ENCODE peak calls at places on chromosomes 13 and 19, in four cellular contexts. E is left lung, Q is pancreas, N is AG10803. S is an unnamed sample.
A peak's percentile ranks its signal among the peaks of the same experiment; 100 is the strongest.

GRCh38 chr19:51621178-51621577 is 9.0 kb downstream of the SIGLEC5 start:
- DNase-seq in E (no peak), Q (no peak), N (no peak), S (no peak)

GRCh38 chr13:26561636-26562537 is 4.4 kb downstream of the WASF3 start:
- DNase-seq in E (peak; percentile 39), Q (no peak), N (peak; percentile 94), S (no peak)

GRCh38 chr19:48958006-48958405 is 3.3 kb downstream of the BAX start:
- DNase-seq in E (no peak), Q (no peak), N (no peak), S (no peak)

GRCh38 chr19:4217429-4218264 is 11.7 kb upstream of the EBI3 start:
- DNase-seq in E (no peak), Q (no peak), N (no peak), S (no peak)

GRCh38 chr19:53849237-53849676 is 18.4 kb upstream of the MYADM start:
- DNase-seq in E (no peak), Q (no peak), N (peak; percentile 92), S (no peak)

GRCh38 chr19:57317503-57317902 is 2.8 kb upstream of the ZNF543 start:
- DNase-seq in E (no peak), Q (no peak), N (no peak), S (no peak)

GRCh38 chr19:3898426-3898825 is 17.9 kb downstream of the ATCAY start:
- DNase-seq in E (no peak), Q (no peak), N (no peak), S (no peak)

GRCh38 chr13:32537580-32538233 is 888 bp downstream of the N4BP2L2 start:
- DNase-seq in E (peak; percentile 50), Q (peak; percentile 23), N (peak; percentile 24), S (peak; percentile 34)

GRCh38 chr13:75803175-75803611 is 167.1 kb downstream of the LMO7 start:
- DNase-seq in E (no peak), Q (no peak), N (no peak), S (no peak)

GRCh38 chr19:39187552-39187943 is 9.2 kb upstream of the NCCRP1 start:
- DNase-seq in E (no peak), Q (no peak), N (no peak), S (no peak)
- TF ChIP-seq CTCF in E (peak; percentile 47), Q (no peak), N (no peak), S (peak; percentile 18)

GRCh38 chr19:7932276-7932929 is 6.5 kb upstream of the CTXN1 start:
- DNase-seq in E (peak; percentile 26), Q (no peak), N (no peak), S (no peak)

GRCh38 chr19:7933828-7934725 is 8.1 kb upstream of the CTXN1 start:
- DNase-seq in E (no peak), Q (no peak), N (no peak), S (no peak)

GRCh38 chr19:7932930-7933300 is 7.0 kb upstream of the CTXN1 start:
- DNase-seq in E (no peak), Q (no peak), N (no peak), S (no peak)

GRCh38 chr19:7934766-7935165 is 8.7 kb downstream of the TIMM44 start:
- DNase-seq in E (no peak), Q (no peak), N (no peak), S (no peak)

DNA sequence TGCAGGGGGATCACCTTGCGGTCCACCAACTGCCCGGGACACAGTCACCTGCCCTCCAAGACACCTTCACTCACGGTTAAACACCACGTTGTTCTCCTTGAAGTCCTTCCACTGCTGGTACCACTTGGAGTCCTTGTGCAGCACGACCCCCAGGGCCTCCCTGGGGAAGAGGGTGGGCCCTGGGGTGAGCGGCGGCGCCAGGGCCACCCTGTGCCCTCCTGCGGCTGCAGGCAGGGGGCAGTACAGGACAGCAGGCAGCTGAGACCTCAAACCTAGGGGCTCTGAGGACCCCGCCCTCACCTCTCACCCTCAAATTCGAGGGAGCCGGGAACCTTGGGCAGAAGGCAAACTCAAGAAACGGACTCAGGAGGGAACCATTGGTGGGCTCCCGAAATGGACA is 7.5 kb upstream of the CTXN1 start:
- DNase-seq in E (no peak), Q (no peak), N (no peak), S (no peak)
- TF ChIP-seq CTCF in E (no peak), Q (no peak), N (peak; percentile 7), S (no peak)

DNA sequence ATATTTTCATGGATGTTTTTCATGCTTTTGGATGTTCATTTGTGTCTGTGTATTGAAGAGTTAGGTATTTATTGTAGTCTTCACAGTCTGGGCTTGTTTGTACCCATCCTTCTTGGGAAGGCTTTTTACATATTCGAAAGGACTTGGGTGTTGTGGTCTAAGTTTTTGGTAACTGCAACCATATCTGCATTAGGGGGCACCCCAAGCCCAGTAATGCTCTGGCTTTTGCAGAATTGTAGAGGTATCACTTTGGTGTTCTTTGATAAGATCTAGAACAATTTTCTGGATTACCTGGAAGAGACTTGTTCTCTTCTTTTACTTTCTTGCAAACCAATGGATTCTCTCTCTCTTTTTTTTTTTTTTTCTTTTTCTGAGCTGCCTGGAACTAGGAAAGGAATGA is 581.3 kb downstream of the DACH1 start:
- DNase-seq in E (no peak), Q (peak; percentile 11), N (no peak), S (no peak)
- TF ChIP-seq CTCF in E (no peak), Q (no peak), N (no peak), S (peak; percentile 59)

GRCh38 chr13:99196466-99197256 is 4.0 kb upstream of the UBAC2 start:
- DNase-seq in E (no peak), Q (no peak), N (no peak), S (no peak)
- TF ChIP-seq CTCF in E (no peak), Q (no peak), N (peak; percentile 14), S (no peak)

DNA sequence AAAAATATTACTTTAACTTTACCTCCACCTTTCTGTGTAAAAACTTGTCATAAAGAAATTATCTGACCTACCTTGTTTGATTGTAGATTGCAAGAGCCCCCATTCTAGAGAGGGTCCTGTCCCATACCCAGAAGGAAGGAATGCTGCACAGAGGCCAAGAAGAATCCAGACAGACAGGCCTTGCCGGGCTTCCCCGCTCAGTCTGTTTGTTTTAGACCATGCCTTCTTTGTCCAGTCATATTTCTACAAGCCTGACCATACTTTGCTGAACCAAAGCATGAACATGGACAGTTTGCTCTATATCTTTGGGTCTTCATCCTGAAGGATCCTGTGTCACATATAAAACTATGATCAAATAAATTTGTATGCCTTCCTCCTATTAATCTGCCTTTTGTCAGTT is 95.8 kb upstream of the MYCBP2 start:
- DNase-seq in E (no peak), Q (no peak), N (no peak), S (no peak)
- TF ChIP-seq CTCF in E (no peak), Q (no peak), N (no peak), S (no peak)

GRCh38 chr19:42313096-42313839 is at the start of gene TMEM145:
- DNase-seq in E (no peak), Q (peak; percentile 58), N (peak; percentile 44), S (no peak)
- TF ChIP-seq CTCF in E (no peak), Q (no peak), N (no peak), S (no peak)

DNA sequence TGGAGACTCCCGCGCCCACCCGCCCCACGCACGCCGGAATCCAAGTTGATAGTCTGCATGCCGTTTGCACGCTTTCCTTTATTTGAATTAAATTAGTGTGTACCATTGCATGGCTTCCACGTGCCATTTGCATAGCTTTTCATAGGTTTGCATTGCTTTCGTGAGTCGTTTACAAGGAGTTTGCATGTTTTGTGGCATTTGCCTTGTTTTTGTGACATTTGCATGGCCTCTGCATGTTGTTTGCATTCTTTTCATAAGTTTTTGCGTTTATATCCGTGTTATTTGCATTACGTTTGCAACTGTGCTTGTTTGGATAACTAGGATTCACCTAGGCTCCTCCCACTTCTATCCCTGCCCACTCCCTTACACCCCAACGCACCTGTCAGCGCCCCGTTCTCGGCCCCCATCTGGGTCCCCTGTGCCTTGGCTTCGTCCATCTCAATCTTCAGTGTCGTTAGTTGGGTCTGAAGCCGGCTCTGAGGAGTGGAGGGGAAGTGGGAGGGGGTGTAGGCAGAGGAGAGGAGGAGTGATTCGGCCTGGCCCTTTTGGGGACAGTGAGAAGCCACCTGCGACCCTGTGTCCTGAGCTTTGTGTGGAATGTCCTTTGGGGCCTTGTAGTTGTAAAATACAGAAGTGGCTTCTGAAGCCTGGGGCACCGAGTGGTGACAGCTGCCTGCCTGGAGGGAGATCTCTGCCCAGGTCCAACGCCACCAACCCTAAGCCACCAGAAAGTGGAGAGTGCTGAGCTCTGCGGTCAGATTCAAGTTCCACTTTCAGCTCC is 2.4 kb downstream of the CCDC194 start:
- DNase-seq in E (no peak), Q (no peak), N (no peak), S (no peak)
- TF ChIP-seq CTCF in E (no peak), Q (no peak), N (no peak), S (peak; percentile 24)